ENCODE peak calls at places on chromosome 19, in five cellular contexts. N is HepG2, M is K562, Z is SK-N-SH, L is GM12878. X is an unnamed sample.

GRCh38 chr19:2275588-2276428 is 6.2 kb downstream of the PEAK3 start:
- DNase-seq in M (no peak), N (no peak), Z (peak), L (no peak), X (no peak)

GRCh38 chr19:45423033-45423588 is 606 bp downstream of the ERCC1 start:
- DNase-seq in M (no peak), N (no peak), Z (no peak), L (no peak), X (no peak)

GRCh38 chr19:19372656-19373416 is 32.6 kb upstream of the GATAD2A start:
- DNase-seq in L (no peak), Z (no peak), M (peak), N (peak), X (peak)

GRCh38 chr19:17511724-17512573 is 500 bp downstream of the PGLS start:
- DNase-seq in N (peak), M (peak), L (peak), Z (peak), X (peak)

GRCh38 chr19:19115954-19116353 is 22.3 kb downstream of the TMEM161A start:
- DNase-seq in Z (peak), L (no peak), M (peak), N (peak), X (no peak)

GRCh38 chr19:14497347-14497921 is 1.5 kb upstream of the GIPC1 start:
- DNase-seq in L (no peak), Z (no peak), M (peak), N (peak), X (no peak)

GRCh38 chr19:56707821-56708220 is 36.3 kb upstream of the ZNF835 start:
- DNase-seq in Z (no peak), M (no peak), N (no peak), L (no peak), X (no peak)

GRCh38 chr19:45999653-46000121 is 4.4 kb downstream of the CCDC61 start:
- DNase-seq in M (peak), L (no peak), Z (peak), N (no peak), X (no peak)

GRCh38 chr19:35265126-35265995 is 3.4 kb upstream of the USF2 start:
- DNase-seq in M (no peak), L (no peak), N (no peak), Z (no peak), X (no peak)

GRCh38 chr19:46840157-46840942 is 10.3 kb downstream of the AP2S1 start:
- DNase-seq in N (peak), M (peak), L (no peak), Z (peak), X (no peak)

GRCh38 chr19:16180611-16181010 is 4.6 kb upstream of the FAM32A start:
- DNase-seq in Z (no peak), M (no peak), N (no peak), L (no peak), X (no peak)

GRCh38 chr19:54552913-54553310 is 20.7 kb upstream of the LILRA2 start:
- DNase-seq in M (no peak), N (no peak), Z (no peak), L (no peak), X (no peak)

GRCh38 chr19:18229915-18230314 is 3.7 kb upstream of the PDE4C start:
- DNase-seq in Z (no peak), N (no peak), M (no peak), L (no peak), X (no peak)

GRCh38 chr19:5470264-5470671 is 15.1 kb downstream of the ZNRF4 start:
- DNase-seq in N (peak), L (no peak), Z (no peak), M (no peak), X (no peak)

GRCh38 chr19:58079792-58080191 is 18.2 kb downstream of the ZSCAN18 start:
- DNase-seq in Z (no peak), N (no peak), L (no peak), M (no peak), X (no peak)

GRCh38 chr19:41815301-41815700 is 18.9 kb downstream of the CEACAM3 start:
- DNase-seq in L (no peak), M (no peak), Z (no peak), N (no peak), X (no peak)

GRCh38 chr19:8302734-8303133 is 5.4 kb downstream of the CD320 start:
- DNase-seq in Z (no peak), M (no peak), L (no peak), N (no peak), X (no peak)

GRCh38 chr19:57786286-57786685 is 16.8 kb downstream of the ZNF586 start:
- DNase-seq in Z (no peak), N (no peak), L (no peak), M (no peak), X (no peak)

GRCh38 chr19:42023121-42023942 is 29.3 kb upstream of the ATP1A3 start:
- DNase-seq in N (peak), M (peak), Z (peak), L (no peak), X (peak)

GRCh38 chr19:42427313-42427712 is at the start of gene LIPE:
- DNase-seq in Z (no peak), N (no peak), M (no peak), L (no peak), X (no peak)

GRCh38 chr19:13953021-13953531 is 767 bp downstream of the DCAF15 start:
- DNase-seq in M (peak), L (no peak), Z (no peak), N (no peak), X (peak)

GRCh38 chr19:57830071-57830602 is at the start of gene ZNF587B:
- DNase-seq in N (peak), M (peak), Z (peak), L (no peak), X (no peak)

DNA sequence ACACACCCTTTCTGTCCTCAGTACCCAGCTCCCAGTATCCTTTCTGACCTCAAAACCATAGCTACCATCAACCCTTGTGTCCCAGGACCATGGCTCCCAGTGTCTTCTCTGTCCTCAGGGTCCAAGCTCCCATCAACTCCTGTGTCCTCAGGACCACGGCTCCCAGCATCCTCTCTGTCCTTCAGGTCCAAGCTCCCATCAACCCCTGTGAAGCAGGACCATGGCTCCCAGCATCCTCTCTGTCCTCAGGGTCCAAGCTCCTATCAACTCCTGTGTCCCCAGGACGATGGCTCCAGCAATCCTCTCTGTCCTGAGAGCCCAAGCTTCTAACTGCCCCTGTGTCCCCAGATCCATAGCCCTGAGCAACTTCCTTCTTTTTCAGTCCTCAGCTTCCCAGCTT is 1.7 kb upstream of the CADM4 start:
- DNase-seq in N (no peak), M (peak), Z (no peak), L (no peak), X (no peak)
- TF ChIP-seq GABPA in N (no peak), M (no peak), Z (no peak), L (no peak), X (no peak)

DNA sequence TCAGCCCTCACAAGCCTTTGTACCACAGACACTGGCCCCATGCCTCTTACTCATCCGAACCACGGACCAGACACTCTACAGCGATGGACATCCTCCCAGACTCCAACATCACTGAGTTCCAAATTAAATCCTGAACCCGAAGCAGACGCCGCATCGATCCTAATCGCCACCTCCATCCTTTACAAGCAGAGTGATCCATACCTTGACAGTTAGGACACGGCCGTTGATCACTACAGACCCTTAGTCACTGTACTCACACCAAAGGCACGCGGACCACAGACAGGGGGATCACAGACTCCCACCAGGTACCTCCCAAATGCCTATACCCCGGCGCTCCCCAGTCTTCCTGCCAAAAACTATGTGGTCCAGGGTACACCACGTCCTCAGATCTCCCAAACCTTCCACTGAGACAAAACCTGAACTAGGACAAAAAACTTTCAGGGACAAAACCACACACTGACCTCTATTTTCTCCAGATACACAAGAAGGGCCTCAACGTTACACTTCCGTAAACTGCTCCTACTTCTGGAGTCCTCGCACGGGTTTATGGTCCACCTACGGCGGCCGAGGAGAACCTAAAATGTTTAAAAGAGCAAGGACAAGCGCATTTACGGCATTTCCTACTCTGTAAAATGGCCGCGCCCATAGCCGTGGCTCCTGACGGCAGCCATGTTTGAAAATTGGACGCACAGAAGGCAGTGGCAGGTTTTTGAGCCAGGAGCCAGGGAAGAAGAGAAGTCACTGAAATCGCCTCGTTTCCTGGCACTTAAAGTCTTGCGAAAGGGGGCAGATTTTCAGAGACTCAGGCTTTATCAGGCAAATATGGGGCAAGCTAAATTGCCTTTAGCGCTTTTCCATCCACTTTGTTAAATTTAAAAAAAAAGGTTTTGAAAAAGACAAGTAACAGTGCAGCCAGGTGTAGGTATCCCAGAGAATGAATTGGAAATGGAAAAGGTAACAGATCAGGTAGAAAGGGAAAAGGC is at the start of gene ZNF350:
- DNase-seq in M (peak), L (peak), Z (peak), N (peak), X (peak)
- TF ChIP-seq POLR2AphosphoS5 in M (peak), L (peak), Z (peak), N (peak), X (peak)

GRCh38 chr19:1062387-1063029 is 4.5 kb upstream of the ARHGAP45 start:
- DNase-seq in N (no peak), M (peak), Z (peak), L (no peak), X (no peak)
- TF ChIP-seq REST in N (no peak), M (no peak), Z (no peak), L (no peak), X (no peak)

GRCh38 chr19:53308339-53308811 is 25.2 kb upstream of the ZNF845 start:
- DNase-seq in N (no peak), L (no peak), M (peak), Z (peak), X (no peak)
- TF ChIP-seq GABPA in N (no peak), L (no peak), M (no peak), Z (no peak), X (no peak)

DNA sequence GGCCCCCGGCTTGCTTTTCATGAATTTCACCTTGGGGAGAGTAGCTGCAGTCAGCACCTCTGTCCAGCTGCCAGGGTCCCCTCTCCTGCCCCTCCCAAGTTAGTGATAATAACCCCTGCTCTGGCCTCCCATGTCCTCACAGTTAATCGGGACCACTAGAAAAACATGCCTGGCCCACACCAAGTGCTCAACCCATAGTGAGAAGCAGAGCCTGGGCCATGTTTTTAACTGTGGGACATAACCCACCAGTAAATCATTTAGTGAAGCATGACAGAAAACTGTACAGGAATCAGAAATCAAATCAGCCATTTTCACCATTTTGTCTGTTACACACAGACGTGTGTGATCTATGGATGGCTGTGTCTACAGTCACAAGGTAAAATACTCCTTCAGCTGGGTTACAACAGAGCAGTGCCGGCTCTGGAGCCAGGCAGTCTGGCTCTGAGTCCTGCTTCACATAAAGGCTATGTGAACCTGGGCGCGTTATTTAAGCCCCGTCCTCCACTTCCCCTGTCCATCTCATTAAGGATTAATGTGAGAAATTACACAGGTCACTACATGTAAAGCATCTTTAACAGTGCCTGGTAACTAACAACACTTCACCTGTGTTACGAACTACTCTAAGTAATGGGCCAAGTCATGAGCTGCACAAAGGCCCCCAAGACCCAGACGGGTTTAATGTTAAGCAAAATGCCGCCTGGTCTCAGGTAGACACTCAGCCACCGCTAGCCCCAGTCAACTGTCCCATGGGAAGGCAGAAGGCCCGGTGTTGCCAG is 7.6 kb upstream of the ECH1 start:
- DNase-seq in M (peak), Z (no peak), N (no peak), L (no peak), X (no peak)
- TF ChIP-seq POLR2AphosphoS5 in M (no peak), Z (no peak), N (peak), L (peak), X (peak)

DNA sequence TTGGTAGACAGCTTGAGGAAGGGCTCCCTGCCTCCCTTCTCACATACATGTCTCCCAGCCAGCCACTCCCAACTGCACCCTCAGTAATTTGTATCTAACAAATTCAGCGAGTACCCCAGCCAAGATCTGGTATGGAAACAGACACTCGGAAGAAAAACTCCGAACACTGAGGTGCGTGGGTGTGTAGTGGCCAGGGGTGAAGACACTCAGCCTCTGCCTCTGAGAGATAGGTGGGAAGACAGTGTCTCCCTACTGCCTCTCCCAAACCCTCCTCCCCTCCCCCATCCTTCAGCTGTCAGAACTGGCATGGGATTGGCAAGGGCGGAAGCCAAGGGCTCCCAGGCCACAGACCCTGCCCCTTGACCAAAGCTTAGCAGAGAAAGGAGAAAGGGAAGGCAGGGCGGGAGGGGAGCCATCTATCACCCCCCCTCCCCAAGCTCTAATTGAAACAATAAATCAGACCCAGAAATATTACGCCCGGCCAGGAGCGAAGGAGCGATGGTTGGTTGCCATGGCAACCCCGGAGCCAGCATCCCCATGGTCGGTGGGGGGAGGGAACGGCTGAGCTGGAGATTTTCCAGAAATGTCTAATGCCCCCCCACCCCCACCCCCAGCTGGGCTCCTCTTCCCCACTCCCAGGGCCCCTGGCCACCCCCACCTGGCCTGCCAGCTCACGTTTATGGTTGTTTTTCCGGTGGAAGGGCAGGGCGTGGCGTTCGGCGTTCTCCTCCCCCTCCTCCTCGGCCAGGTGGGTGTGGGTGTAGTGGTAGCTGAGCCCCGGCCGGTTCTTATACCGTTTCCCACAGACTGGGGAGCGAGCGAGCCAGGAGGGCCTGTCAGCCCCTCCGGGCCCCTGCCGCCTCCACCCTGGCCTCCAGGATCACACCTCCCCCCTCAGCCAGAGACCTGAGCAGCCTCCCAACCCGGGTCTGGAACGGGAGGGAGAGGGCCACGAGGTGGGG is 7.0 kb downstream of the DPF1 start:
- DNase-seq in L (no peak), N (no peak), Z (peak), M (peak), X (no peak)
- TF ChIP-seq REST in L (no peak), N (no peak), Z (no peak), M (no peak), X (no peak)